ENCODE peak calls at places on chromosome 20, in ten cellular contexts. One of them, this sample, is unnamed.

GRCh38 chr20:5484926-5485325 is 168.2 kb upstream of the PROKR2 start:
- DNase-seq in NCI-H2081: no peak
- DNase-seq in AG10803: no peak
- DNase-seq in astrocyte of the spinal cord: no peak
- DNase-seq in heart left ventricle: no peak
- DNase-seq in neural crest cell: no peak
- DNase-seq in AG08396: no peak
- DNase-seq in tibial nerve: no peak
- DNase-seq in activated T-cell treated with anti-CD3 and anti-CD28 coated beads, Interleukin-2, amount 50 U/mL, for 4 hours: no peak
- DNase-seq in RPMI7951: no peak
- DNase-seq in this sample: no peak

GRCh38 chr20:45387274-45387673 is 9.1 kb upstream of the TP53TG5 start:
- DNase-seq in heart left ventricle: no peak
- DNase-seq in RPMI7951: no peak
- DNase-seq in AG08396: no peak
- DNase-seq in NCI-H2081: no peak
- DNase-seq in neural crest cell: no peak
- DNase-seq in astrocyte of the spinal cord: no peak
- DNase-seq in activated T-cell treated with anti-CD3 and anti-CD28 coated beads, Interleukin-2, amount 50 U/mL, for 4 hours: no peak
- DNase-seq in AG10803: no peak
- DNase-seq in tibial nerve: no peak
- DNase-seq in this sample: no peak

GRCh38 chr20:1130058-1130694 is 11.8 kb downstream of the PSMF1 start:
- DNase-seq in astrocyte of the spinal cord: no peak
- DNase-seq in AG08396: no peak
- DNase-seq in neural crest cell: no peak
- DNase-seq in NCI-H2081: no peak
- DNase-seq in AG10803: no peak
- DNase-seq in activated T-cell treated with anti-CD3 and anti-CD28 coated beads, Interleukin-2, amount 50 U/mL, for 4 hours: no peak
- DNase-seq in tibial nerve: no peak
- DNase-seq in RPMI7951: no peak
- DNase-seq in heart left ventricle: no peak
- DNase-seq in this sample: no peak

GRCh38 chr20:38229376-38230252 is 30.9 kb downstream of the KIAA1755 start:
- DNase-seq in RPMI7951: peak
- DNase-seq in AG10803: no peak
- DNase-seq in AG08396: peak
- DNase-seq in activated T-cell treated with anti-CD3 and anti-CD28 coated beads, Interleukin-2, amount 50 U/mL, for 4 hours: no peak
- DNase-seq in astrocyte of the spinal cord: no peak
- DNase-seq in NCI-H2081: no peak
- DNase-seq in neural crest cell: peak
- DNase-seq in heart left ventricle: no peak
- DNase-seq in tibial nerve: no peak
- DNase-seq in this sample: no peak

GRCh38 chr20:31560900-31561598 is 44.0 kb upstream of the ID1 start:
- DNase-seq in astrocyte of the spinal cord: peak
- DNase-seq in heart left ventricle: no peak
- DNase-seq in AG08396: peak
- DNase-seq in activated T-cell treated with anti-CD3 and anti-CD28 coated beads, Interleukin-2, amount 50 U/mL, for 4 hours: no peak
- DNase-seq in NCI-H2081: no peak
- DNase-seq in RPMI7951: peak
- DNase-seq in AG10803: peak
- DNase-seq in neural crest cell: no peak
- DNase-seq in tibial nerve: no peak
- DNase-seq in this sample: peak

GRCh38 chr20:44370639-44371218 is 15.2 kb downstream of the HNF4A start:
- DNase-seq in heart left ventricle: no peak
- DNase-seq in NCI-H2081: no peak
- DNase-seq in AG10803: no peak
- DNase-seq in AG08396: no peak
- DNase-seq in activated T-cell treated with anti-CD3 and anti-CD28 coated beads, Interleukin-2, amount 50 U/mL, for 4 hours: no peak
- DNase-seq in tibial nerve: no peak
- DNase-seq in RPMI7951: no peak
- DNase-seq in neural crest cell: no peak
- DNase-seq in astrocyte of the spinal cord: peak
- DNase-seq in this sample: no peak

GRCh38 chr20:59042796-59043621 is 423 bp upstream of the PRELID3B start:
- DNase-seq in NCI-H2081: peak
- DNase-seq in astrocyte of the spinal cord: peak
- DNase-seq in AG10803: peak
- DNase-seq in AG08396: peak
- DNase-seq in heart left ventricle: peak
- DNase-seq in activated T-cell treated with anti-CD3 and anti-CD28 coated beads, Interleukin-2, amount 50 U/mL, for 4 hours: peak
- DNase-seq in neural crest cell: peak
- DNase-seq in RPMI7951: peak
- DNase-seq in tibial nerve: peak
- DNase-seq in this sample: peak

GRCh38 chr20:54981181-54981580 is 505.8 kb downstream of the DOK5 start:
- DNase-seq in AG10803: no peak
- DNase-seq in NCI-H2081: no peak
- DNase-seq in tibial nerve: no peak
- DNase-seq in AG08396: no peak
- DNase-seq in activated T-cell treated with anti-CD3 and anti-CD28 coated beads, Interleukin-2, amount 50 U/mL, for 4 hours: no peak
- DNase-seq in RPMI7951: no peak
- DNase-seq in neural crest cell: no peak
- DNase-seq in heart left ventricle: no peak
- DNase-seq in astrocyte of the spinal cord: no peak
- DNase-seq in this sample: no peak